ENCODE peak calls at places on chromosomes 5 and 9, in seven cellular contexts. E is transverse colon, K is ovary, P is gastrocnemius medialis, C is body of pancreas, Z is AG04449, M is HCT116. X is an unnamed sample.

GRCh38 chr9:91338681-91339080 is 23.0 kb downstream of the AUH start:
- DNase-seq in K (no peak), E (no peak), M (no peak), P (no peak), C (no peak), Z (no peak), X (no peak)

GRCh38 chr5:65326912-65327311 is 154.8 kb downstream of the ADAMTS6 start:
- DNase-seq in E (no peak), M (no peak), Z (no peak), P (no peak), K (no peak), C (no peak), X (peak)

GRCh38 chr9:109013678-109014145 is 413 bp upstream of the CTNNAL1 start:
- DNase-seq in M (no peak), Z (no peak), K (no peak), E (no peak), P (no peak), C (no peak), X (peak)

GRCh38 chr5:127957183-127957582 is 126.4 kb upstream of the SLC12A2 start:
- DNase-seq in Z (no peak), C (peak), E (peak), K (no peak), M (no peak), P (peak), X (no peak)

GRCh38 chr5:116536279-116537161 is 38.1 kb downstream of the SEMA6A start:
- DNase-seq in E (peak), P (no peak), Z (no peak), K (no peak), M (no peak), C (no peak), X (no peak)

GRCh38 chr9:70113403-70114022 is 69.9 kb downstream of the MAMDC2 start:
- DNase-seq in C (peak), M (peak), K (peak), Z (no peak), P (peak), E (peak), X (no peak)

GRCh38 chr9:124342402-124342945 is 72.8 kb downstream of the PSMB7 start:
- DNase-seq in K (no peak), C (no peak), P (no peak), M (no peak), E (no peak), Z (no peak), X (peak)

GRCh38 chr5:134851307-134851923 is 5.6 kb downstream of the C5orf24 start:
- DNase-seq in E (no peak), P (no peak), Z (no peak), K (no peak), M (no peak), C (no peak), X (no peak)

GRCh38 chr9:4170231-4170630 is 129.6 kb downstream of the GLIS3 start:
- DNase-seq in P (no peak), Z (no peak), E (no peak), K (no peak), C (no peak), M (no peak), X (no peak)

GRCh38 chr5:55919625-55920024 is 68.5 kb downstream of the IL31RA start:
- DNase-seq in E (no peak), Z (no peak), K (no peak), M (no peak), P (no peak), C (no peak), X (no peak)

GRCh38 chr5:149341846-149342245 is 3.5 kb upstream of the GRPEL2 start:
- DNase-seq in Z (no peak), C (no peak), M (no peak), K (no peak), P (no peak), E (no peak), X (no peak)

GRCh38 chr9:14151451-14151850 is 162.5 kb downstream of the NFIB start:
- DNase-seq in Z (no peak), P (no peak), M (no peak), K (no peak), C (peak), E (no peak), X (no peak)

GRCh38 chr9:14585730-14586473 is 107.3 kb downstream of the ZDHHC21 start:
- DNase-seq in Z (no peak), P (no peak), C (no peak), E (no peak), K (no peak), M (no peak), X (no peak)

GRCh38 chr5:63719147-63719546 is 243.1 kb downstream of the HTR1A start:
- DNase-seq in Z (no peak), K (no peak), P (no peak), C (no peak), E (no peak), M (no peak), X (no peak)

DNA sequence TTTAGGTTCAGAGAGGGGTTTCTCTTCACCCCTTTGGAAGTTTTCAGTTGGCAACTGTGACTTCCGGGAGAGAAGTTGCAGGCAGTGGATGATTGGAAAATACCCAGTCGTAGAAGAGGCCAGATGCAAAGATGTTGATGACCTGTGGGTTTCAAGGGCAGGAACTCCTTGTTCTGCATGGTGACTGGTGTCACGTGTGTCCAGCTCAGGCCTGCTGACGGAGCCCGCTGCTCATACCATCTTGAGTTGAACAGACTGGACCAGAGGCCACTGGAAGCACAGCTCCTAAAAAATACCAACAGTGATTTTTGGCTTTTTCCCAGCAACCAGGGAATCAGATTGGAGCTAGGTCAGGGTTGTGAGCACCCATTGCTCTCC is 243.9 kb upstream of the KLF4 start:
- DNase-seq in E (peak), K (peak), Z (no peak), M (no peak), C (peak), P (peak), X (no peak)
- H3K4me3 ChIP-seq in E (no peak), K (peak), Z (peak), M (no peak), C (no peak), P (peak), X (no peak)

GRCh38 chr9:121372563-121373400 is 2.7 kb upstream of the STOM start:
- DNase-seq in P (peak), C (peak), M (no peak), K (no peak), E (no peak), Z (no peak), X (no peak)
- H3K4me3 ChIP-seq in P (no peak), C (no peak), M (no peak), K (no peak), E (no peak), Z (no peak), X (no peak)

DNA sequence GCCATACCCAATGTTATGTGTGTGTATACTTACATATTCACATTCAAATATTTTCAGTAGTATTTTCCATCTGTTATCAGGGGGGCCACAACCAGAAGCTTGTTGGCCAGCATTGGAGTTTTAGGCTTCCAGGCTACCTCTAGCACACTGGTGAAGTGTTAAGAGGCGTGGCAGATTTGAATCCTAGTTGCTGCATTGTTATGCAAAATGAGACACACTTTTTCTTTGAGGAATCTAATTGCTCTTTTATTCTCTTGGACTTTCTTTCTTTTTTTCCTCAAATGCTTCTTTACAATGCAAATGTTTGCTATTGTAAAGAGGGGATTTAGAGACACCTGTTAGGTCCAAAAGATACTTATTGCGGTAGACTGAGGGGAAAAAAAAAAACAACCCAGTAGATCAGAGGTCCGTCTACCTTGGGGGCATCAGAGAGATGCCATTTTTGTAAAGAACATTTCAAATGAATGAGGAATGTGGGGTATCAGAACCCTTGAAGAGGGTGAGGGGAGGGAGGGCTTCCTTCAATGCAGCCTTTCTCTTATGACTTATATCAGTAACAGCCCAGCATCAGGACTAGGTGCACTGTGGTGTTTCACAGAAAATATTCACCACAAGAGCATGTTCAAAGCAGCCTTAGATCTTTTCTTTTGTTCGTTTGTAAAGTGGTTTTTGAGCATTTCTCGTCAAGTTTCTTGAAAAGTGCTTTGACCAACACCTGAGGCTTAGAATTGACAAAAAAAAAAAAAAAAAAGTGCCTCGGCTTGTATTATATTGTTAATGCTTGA is 3.8 kb downstream of the SMARCA2 start:
- DNase-seq in K (no peak), C (no peak), E (no peak), M (no peak), P (no peak), Z (no peak), X (no peak)
- H3K4me3 ChIP-seq in K (peak), C (no peak), E (peak), M (no peak), P (peak), Z (peak), X (peak)

DNA sequence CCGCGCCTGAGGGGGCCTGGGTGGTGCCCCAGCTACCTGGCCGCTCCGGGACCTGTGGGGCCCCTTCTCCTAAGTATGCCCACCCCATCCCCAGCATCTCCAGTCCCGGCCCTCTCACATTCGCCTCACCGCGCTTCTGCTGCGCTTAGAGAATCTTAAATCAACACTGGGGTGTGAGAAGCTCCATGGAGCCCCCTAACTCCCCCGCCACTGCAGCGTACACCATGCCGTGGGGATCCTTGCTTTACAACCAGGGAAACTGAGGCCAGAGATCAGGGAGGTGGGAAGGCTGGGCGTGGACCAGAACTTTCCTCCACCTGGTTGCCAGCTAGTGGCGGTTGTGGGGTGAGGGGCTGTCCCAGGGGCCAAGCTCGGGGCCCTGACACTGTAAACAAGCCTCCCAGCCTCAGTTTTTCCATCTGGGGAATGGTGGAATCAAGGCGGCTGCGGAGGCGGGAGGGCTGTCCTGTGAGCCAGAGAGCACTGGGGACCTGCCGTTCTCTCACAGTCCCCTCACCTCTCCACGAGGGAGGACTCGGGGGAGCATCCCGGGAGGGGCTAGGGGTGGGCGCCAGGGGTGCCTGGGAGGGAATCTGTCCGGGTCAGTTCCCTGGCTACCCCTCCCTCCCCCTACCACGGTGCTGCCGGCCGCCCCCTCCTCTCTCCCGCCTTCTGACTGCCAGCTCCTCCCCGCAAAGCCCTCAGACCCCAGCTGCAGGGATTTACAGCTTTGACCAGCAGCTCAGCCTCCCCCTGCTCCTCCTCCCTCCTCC is 161.2 kb downstream of the C9orf50 start:
- DNase-seq in K (no peak), C (no peak), M (no peak), P (no peak), Z (no peak), E (peak), X (no peak)
- H3K4me3 ChIP-seq in K (no peak), C (no peak), M (no peak), P (peak), Z (no peak), E (no peak), X (no peak)

GRCh38 chr5:175534070-175534932 is 55.9 kb downstream of the SFXN1 start:
- DNase-seq in M (peak), E (peak), P (peak), Z (peak), C (peak), K (peak), X (peak)
- H3K4me3 ChIP-seq in M (no peak), E (no peak), P (no peak), Z (peak), C (no peak), K (no peak), X (no peak)

DNA sequence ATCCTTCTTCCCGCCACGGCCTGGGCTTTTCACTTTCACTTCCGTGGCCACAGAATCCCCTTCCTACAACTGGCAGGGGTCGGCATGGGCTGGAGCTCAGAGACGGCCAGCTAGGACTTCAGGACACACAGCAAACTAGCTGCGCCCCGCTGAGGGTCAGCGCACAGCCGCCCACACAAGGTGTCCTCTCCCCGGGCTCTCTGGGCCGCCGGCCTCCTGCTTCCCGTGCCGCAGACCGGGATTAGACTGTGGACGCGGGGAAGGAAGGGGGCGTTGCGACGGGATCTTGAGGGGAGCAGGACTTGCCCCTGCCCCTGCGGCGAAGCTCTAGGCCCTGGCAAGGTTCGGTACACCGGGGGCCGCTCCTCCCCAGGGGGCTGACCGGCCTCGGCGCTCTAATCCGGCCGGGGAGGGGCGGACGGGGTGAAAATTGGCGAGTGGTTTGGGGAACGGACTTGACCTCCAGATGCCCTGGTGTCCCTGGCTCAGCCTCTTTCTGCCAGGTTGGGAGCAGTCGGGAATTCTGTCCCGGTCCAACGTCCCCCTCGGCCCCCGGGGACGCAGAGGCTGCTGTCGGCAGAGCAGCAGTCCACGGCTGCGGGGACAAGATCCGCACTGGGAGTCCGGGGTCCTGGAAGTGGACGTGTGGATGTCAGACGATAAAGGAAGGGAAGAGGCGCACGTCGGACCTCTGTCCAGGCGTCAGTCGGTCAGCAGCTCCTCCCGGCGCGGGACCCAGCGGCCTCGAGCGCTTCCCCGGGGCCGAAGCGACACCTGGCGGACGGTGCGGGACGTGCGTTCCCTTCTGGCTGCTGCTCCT is 1.8 kb upstream of the CNTFR start:
- DNase-seq in P (peak), K (peak), M (peak), C (peak), E (peak), Z (no peak), X (no peak)
- H3K4me3 ChIP-seq in P (peak), K (no peak), M (no peak), C (no peak), E (peak), Z (no peak), X (no peak)

GRCh38 chr5:132489051-132489770 is 1.4 kb downstream of the IRF1 start:
- DNase-seq in Z (no peak), C (no peak), M (no peak), E (peak), K (no peak), P (no peak), X (no peak)

GRCh38 chr5:132489871-132490483 is 596 bp downstream of the IRF1 start:
- DNase-seq in C (peak), P (peak), Z (no peak), M (no peak), K (peak), E (peak), X (no peak)

GRCh38 chr5:132487841-132488555 is 2.6 kb downstream of the IRF1 start:
- DNase-seq in C (no peak), P (no peak), E (peak), M (no peak), K (no peak), Z (no peak), X (no peak)

GRCh38 chr5:132487095-132487428 is 3.5 kb downstream of the IRF1 start:
- DNase-seq in K (no peak), M (no peak), C (no peak), P (no peak), Z (no peak), E (peak), X (no peak)

GRCh38 chr5:132488590-132488989 is 2.0 kb downstream of the IRF1 start:
- DNase-seq in K (no peak), M (no peak), E (no peak), C (no peak), P (no peak), Z (no peak), X (no peak)
- H3K4me3 ChIP-seq in K (no peak), M (no peak), E (peak), C (no peak), P (peak), Z (peak), X (peak)

GRCh38 chr9:100583019-100583802 is 5.3 kb downstream of the CAVIN4 start:
- DNase-seq in P (no peak), Z (no peak), M (no peak), K (no peak), C (no peak), E (no peak), X (no peak)
- H3K4me3 ChIP-seq in P (no peak), Z (no peak), M (no peak), K (no peak), C (no peak), E (no peak), X (no peak)

DNA sequence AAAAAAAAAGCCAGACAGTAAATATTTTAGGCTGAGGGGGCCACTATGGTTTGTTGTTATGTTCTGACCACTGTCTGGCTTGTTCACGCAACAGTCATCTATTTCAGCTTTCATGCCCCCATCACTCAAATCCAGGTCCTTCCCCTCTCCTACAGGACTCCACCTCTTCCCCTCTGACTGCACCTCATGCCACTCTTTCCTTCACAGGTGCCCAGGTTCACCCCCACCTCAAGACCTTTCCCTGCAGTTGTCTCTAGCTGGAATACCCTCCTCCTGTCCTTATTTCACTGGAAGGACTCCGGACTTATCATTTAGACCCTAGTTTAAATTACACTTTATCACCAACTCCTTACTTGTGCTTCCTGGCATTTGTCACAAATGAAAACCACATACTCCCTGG is 3.4 kb downstream of the RPS14 start:
- DNase-seq in Z (no peak), K (no peak), M (no peak), E (no peak), P (no peak), C (no peak), X (no peak)
- H3K4me3 ChIP-seq in Z (no peak), K (no peak), M (no peak), E (no peak), P (no peak), C (no peak), X (no peak)

DNA sequence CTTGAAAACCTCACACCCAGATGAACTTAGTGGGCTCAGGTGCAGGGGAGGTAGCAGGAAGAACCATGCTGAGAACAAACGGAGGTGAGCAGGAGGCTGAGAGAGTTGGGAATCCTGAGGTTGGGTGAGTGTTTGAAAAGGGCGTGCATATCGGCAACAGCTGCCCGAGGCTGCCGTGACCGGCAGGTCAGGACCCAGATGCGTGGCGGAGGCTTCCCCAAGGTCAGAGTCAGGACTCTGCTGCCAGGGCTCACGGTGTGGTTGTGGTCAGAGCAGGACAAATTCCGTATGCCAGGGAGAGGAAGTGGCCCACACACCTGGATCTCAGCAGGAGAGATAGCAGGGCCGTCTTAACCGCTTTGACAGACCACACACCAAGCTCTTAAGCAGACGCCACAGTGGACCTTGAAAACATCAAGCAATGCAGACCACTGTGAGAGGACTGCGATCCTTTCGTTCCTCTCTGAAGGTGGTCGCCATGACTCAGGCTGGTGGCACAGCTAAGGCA is 43.1 kb downstream of the ADAMTS16 start:
- DNase-seq in K (peak), Z (no peak), C (no peak), E (no peak), M (no peak), P (no peak), X (no peak)
- H3K4me3 ChIP-seq in K (no peak), Z (no peak), C (no peak), E (no peak), M (no peak), P (no peak), X (no peak)

X was measured in BJ.